ENCODE peak calls at places on chromosomes 13 and 19, in seven cellular contexts. M is K562, N is IMR-90, Q is H1, Y is GM12878, I is HepG2, Z is HCT116. T is an unnamed sample.

GRCh38 chr19:18339703-18340102 is 695 bp upstream of the PGPEP1 start:
- DNase-seq in M (peak), I (no peak), N (peak), Q (no peak), Z (no peak), Y (no peak), T (peak)

GRCh38 chr13:67258482-67258881 is 28.3 kb upstream of the PCDH9 start:
- DNase-seq in I (no peak), Y (no peak), N (no peak), M (no peak), Z (no peak), Q (peak), T (no peak)

GRCh38 chr13:108227651-108228272 is 9.6 kb downstream of the ABHD13 start:
- DNase-seq in N (peak), M (peak), Z (peak), I (peak), Y (no peak), Q (no peak), T (peak)

GRCh38 chr19:10952809-10953208 is 8.0 kb upstream of the SMARCA4 start:
- DNase-seq in N (no peak), I (no peak), M (no peak), Z (peak), Y (no peak), Q (no peak), T (no peak)

GRCh38 chr13:28719227-28719562 is 425 bp upstream of the SLC46A3 start:
- DNase-seq in N (no peak), Z (no peak), Q (no peak), M (no peak), Y (no peak), I (no peak), T (no peak)

GRCh38 chr19:55704494-55705245 is 29.6 kb downstream of the EPN1 start:
- DNase-seq in Q (no peak), I (no peak), Y (no peak), M (no peak), N (no peak), Z (no peak), T (no peak)

GRCh38 chr19:39736088-39736487 is 1.7 kb downstream of the CLC start:
- DNase-seq in Z (no peak), Q (no peak), N (no peak), M (no peak), Y (no peak), I (no peak), T (no peak)

GRCh38 chr13:48446454-48446853 is 33.5 kb upstream of the LPAR6 start:
- DNase-seq in I (no peak), N (peak), Q (no peak), Y (no peak), Z (no peak), M (no peak), T (no peak)

GRCh38 chr13:109243311-109243951 is 543.0 kb downstream of the IRS2 start:
- DNase-seq in I (no peak), M (no peak), N (peak), Y (no peak), Q (no peak), Z (peak), T (peak)

GRCh38 chr19:55641376-55642152 is 762 bp downstream of the ZNF580 start:
- DNase-seq in Y (no peak), I (no peak), Z (no peak), Q (no peak), M (no peak), N (peak), T (peak)

GRCh38 chr13:28136916-28137315 is 1.4 kb upstream of the PAN3 start:
- DNase-seq in N (no peak), I (no peak), Y (no peak), M (no peak), Z (no peak), Q (no peak), T (no peak)

GRCh38 chr13:112689498-112690241 is at the start of gene ATP11A:
- DNase-seq in M (peak), N (peak), Q (peak), Z (peak), Y (no peak), I (peak), T (peak)

GRCh38 chr19:10517760-10518443 is 655 bp upstream of the S1PR5 start:
- DNase-seq in Q (no peak), Y (no peak), Z (no peak), M (peak), I (no peak), N (peak), T (peak)

DNA sequence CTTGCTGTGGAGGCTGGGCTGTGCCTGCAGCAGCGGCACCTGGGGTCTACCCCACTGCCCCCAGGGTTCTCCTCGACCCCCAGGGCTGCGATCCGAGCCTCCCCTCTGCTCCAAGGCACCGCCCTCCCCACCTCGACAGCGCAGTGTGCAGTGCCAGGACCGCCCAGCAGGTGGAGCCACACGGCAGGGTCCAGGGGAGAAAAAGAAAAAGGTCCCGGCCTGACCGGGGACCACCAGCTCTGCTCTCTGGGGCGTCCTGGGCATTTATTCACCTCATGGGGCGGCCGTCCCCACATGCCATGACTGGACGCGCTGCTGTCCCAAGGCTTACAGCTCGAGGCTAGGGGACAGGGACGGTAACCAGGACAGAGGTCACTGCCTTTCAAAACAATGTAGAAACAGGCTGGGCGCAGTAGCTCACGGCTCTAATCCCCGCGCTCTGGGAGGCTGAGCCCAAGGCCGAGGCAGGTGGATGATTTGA is 10.6 kb downstream of the REXO1 start:
- DNase-seq in Y (no peak), Z (no peak), N (no peak), I (peak), M (peak), Q (no peak), T (no peak)
- TF ChIP-seq POLR2A in Y (no peak), Z (no peak), N (no peak), I (no peak), M (peak), Q (no peak), T (no peak)

DNA sequence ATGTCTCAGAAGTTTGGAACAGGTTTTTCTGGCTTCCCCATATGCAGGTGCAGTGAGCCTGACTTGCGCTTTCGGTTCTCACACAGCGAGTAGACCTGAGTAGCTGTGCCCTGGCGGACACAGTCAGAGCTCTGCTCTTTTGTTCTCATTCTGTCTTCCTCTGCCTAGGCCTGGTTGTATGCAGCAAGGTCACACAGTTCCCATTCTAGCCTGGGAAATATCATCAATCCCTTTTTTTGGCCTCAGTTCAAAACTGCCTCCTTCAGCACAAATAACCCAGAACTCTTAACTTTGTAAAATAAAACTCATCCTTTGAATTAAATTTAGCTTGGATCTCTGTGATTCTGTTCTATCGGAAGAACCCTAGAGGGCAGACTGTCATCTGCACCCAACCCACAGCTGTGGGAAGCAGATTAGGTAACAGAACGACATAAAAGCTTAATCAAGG is 10.2 kb downstream of the OXGR1 start:
- DNase-seq in Z (no peak), Y (peak), Q (no peak), I (no peak), M (no peak), N (no peak), T (no peak)
- H3K4me2 ChIP-seq in Z (peak), Y (peak), Q (peak), I (no peak), M (peak), N (no peak), T (no peak)

GRCh38 chr19:58553799-58554493 is 959 bp downstream of the CHMP2A start:
- DNase-seq in I (no peak), N (no peak), Z (no peak), M (no peak), Q (no peak), Y (no peak), T (no peak)

GRCh38 chr19:58555920-58556632 is 1.2 kb upstream of the CHMP2A start:
- DNase-seq in N (no peak), Q (no peak), Z (no peak), I (no peak), Y (no peak), M (no peak), T (no peak)

GRCh38 chr19:58556633-58557252 is 1.7 kb downstream of the UBE2M start:
- DNase-seq in Q (no peak), Z (no peak), N (no peak), Y (no peak), I (no peak), M (no peak), T (no peak)

GRCh38 chr19:58555369-58555885 is 522 bp upstream of the CHMP2A start:
- DNase-seq in I (no peak), Q (no peak), M (no peak), Y (no peak), Z (no peak), N (no peak), T (no peak)

DNA sequence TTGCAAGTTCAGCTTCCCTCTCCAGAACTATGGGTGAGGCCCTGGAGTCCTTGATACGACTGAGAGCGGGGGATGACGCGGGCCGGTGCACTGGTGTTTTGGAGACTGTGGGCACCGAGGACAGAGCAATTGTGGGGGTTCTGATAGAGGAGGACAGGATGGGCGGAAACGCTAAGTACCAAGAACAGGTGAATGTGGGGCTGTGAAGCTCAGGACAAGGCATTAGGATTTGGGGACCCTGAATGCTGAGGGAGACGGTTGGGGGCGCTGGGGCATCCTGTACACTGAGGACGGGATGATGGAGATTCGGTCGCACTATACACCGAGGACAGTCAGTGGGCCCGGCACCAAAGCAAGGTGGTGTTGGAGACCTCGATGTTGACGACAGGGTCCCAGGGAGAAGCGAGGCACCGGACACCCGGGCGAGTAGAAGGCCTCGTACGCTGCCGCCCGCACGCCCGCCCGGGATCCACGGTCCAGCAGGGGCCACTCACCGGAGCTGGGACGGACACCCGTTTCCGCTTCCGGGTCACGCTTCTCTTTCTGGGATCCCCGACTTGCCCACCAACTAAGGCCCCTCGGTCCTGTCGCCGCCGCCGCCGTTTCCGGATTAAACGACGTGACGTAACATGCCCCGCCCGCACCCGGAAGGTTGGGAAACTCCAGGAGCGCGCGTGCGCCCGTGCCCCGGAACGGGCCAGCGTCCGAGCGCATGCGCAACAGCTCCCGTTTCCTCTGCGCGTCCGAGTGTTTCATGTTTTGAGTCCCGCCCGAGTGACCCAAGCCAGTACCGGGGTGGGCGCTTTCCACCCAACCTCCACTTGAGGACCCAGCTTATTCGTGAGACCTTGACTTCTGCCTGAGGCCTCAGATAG is at the start of gene CHMP2A:
- DNase-seq in Y (peak), I (peak), Q (peak), N (peak), Z (peak), M (peak), T (peak)
- TF ChIP-seq POLR2A in Y (peak), I (peak), Q (peak), N (peak), Z (no peak), M (peak), T (peak)

GRCh38 chr13:63414247-63414646 is 1998.6 kb upstream of the PCDH20 start:
- DNase-seq in I (no peak), N (no peak), Y (no peak), Q (no peak), Z (no peak), M (no peak), T (no peak)

GRCh38 chr13:63409791-63410351 is 1994.2 kb upstream of the PCDH20 start:
- DNase-seq in I (no peak), Z (no peak), M (no peak), Q (no peak), N (no peak), Y (no peak), T (no peak)

GRCh38 chr13:63403726-63404125 is 1988.1 kb upstream of the PCDH20 start:
- DNase-seq in Q (no peak), N (no peak), Z (no peak), I (no peak), M (no peak), Y (no peak), T (no peak)

GRCh38 chr13:63408227-63409202 is 1992.9 kb upstream of the PCDH20 start:
- DNase-seq in N (peak), Z (no peak), I (no peak), Q (no peak), Y (no peak), M (no peak), T (no peak)
- H3K4me2 ChIP-seq in N (peak), Z (no peak), I (no peak), Q (no peak), Y (no peak), M (no peak), T (no peak)

DNA sequence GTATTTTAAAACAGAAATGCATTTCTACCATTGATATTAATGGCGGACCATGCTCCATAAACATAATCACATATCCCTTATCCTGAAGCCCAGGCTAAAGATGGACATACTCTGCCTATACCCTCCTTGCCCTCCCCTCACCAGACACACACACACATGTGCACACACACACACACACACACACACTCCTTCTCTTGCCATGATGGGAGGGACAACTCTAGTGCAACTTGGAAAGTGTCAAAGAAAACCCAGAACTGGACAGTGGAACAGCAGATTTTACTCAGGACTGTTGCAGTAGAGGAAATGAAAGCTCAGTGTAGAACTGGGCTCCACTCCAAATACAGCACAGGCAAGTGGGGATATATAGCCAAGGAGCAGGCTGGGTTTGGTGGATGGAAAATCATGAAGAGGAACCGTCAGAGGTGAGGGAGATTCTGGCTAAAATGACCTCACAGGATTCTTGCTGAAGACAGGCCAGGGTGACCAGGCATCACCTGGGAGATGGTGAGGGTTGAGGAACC is 40.8 kb downstream of the TNFRSF19 start:
- DNase-seq in M (no peak), Q (no peak), I (no peak), N (peak), Y (no peak), Z (no peak), T (no peak)
- TF ChIP-seq POLR2A in M (no peak), Q (no peak), I (no peak), N (no peak), Y (no peak), Z (no peak), T (no peak)

GRCh38 chr19:6074709-6075403 is 35.4 kb downstream of the RFX2 start:
- DNase-seq in N (no peak), M (no peak), I (no peak), Y (no peak), Q (no peak), Z (no peak), T (no peak)

GRCh38 chr19:6073858-6074708 is 36.2 kb downstream of the RFX2 start:
- DNase-seq in Q (no peak), M (no peak), Z (no peak), Y (no peak), I (no peak), N (no peak), T (no peak)

GRCh38 chr19:6076675-6077463 is 33.4 kb downstream of the RFX2 start:
- DNase-seq in Z (no peak), I (no peak), M (no peak), N (peak), Q (no peak), Y (no peak), T (peak)

GRCh38 chr19:6078068-6078467 is 32.2 kb downstream of the RFX2 start:
- DNase-seq in Q (no peak), M (no peak), Z (no peak), I (no peak), N (no peak), Y (no peak), T (no peak)

GRCh38 chr19:6076291-6076665 is 34.0 kb downstream of the RFX2 start:
- DNase-seq in Q (no peak), Z (no peak), M (no peak), I (no peak), Y (no peak), N (no peak), T (no peak)
- H3K4me2 ChIP-seq in Q (no peak), Z (peak), M (no peak), I (no peak), Y (no peak), N (peak), T (peak)